ENCODE peak calls at places on chromosome 14, in ten cellular contexts. One of them, this sample, is unnamed.

GRCh38 chr14:66824251-66824650 is 316.3 kb downstream of the GPHN start:
- DNase-seq in lung: no peak
- DNase-seq in left ventricle myocardium inferior: no peak
- DNase-seq in pancreas: no peak
- DNase-seq in endothelial cell: no peak
- DNase-seq in GM23338: no peak
- DNase-seq in foreskin fibroblast: no peak
- DNase-seq in Calu3: no peak
- DNase-seq in hepatocyte: no peak
- DNase-seq in Caco-2: no peak
- DNase-seq in this sample: no peak

GRCh38 chr14:92794961-92795360 is 856 bp downstream of the GOLGA5 start:
- DNase-seq in lung: no peak
- DNase-seq in left ventricle myocardium inferior: no peak
- DNase-seq in pancreas: no peak
- DNase-seq in endothelial cell: no peak
- DNase-seq in GM23338: no peak
- DNase-seq in foreskin fibroblast: no peak
- DNase-seq in Calu3: no peak
- DNase-seq in hepatocyte: no peak
- DNase-seq in Caco-2: no peak
- DNase-seq in this sample: no peak

GRCh38 chr14:105940534-105941225 is 414.3 kb downstream of the TMEM121 start:
- DNase-seq in lung: peak
- DNase-seq in left ventricle myocardium inferior: no peak
- DNase-seq in pancreas: no peak
- DNase-seq in endothelial cell: no peak
- DNase-seq in GM23338: no peak
- DNase-seq in foreskin fibroblast: no peak
- DNase-seq in Calu3: no peak
- DNase-seq in hepatocyte: no peak
- DNase-seq in Caco-2: no peak
- DNase-seq in this sample: no peak

GRCh38 chr14:97850886-97851285 is 1053.7 kb downstream of the VRK1 start:
- DNase-seq in lung: no peak
- DNase-seq in left ventricle myocardium inferior: no peak
- DNase-seq in pancreas: no peak
- DNase-seq in endothelial cell: no peak
- DNase-seq in GM23338: no peak
- DNase-seq in foreskin fibroblast: no peak
- DNase-seq in Calu3: no peak
- DNase-seq in hepatocyte: no peak
- DNase-seq in Caco-2: no peak
- DNase-seq in this sample: no peak

GRCh38 chr14:79502751-79503148 is 708.6 kb downstream of the DIO2 start:
- DNase-seq in lung: no peak
- DNase-seq in left ventricle myocardium inferior: no peak
- DNase-seq in pancreas: no peak
- DNase-seq in endothelial cell: no peak
- DNase-seq in GM23338: no peak
- DNase-seq in foreskin fibroblast: no peak
- DNase-seq in Calu3: no peak
- DNase-seq in hepatocyte: no peak
- DNase-seq in Caco-2: no peak
- DNase-seq in this sample: no peak

GRCh38 chr14:37167151-37168047 is 5.0 kb downstream of the SLC25A21 start:
- DNase-seq in lung: no peak
- DNase-seq in left ventricle myocardium inferior: no peak
- DNase-seq in pancreas: no peak
- DNase-seq in endothelial cell: no peak
- DNase-seq in GM23338: peak
- DNase-seq in foreskin fibroblast: no peak
- DNase-seq in Calu3: no peak
- DNase-seq in hepatocyte: no peak
- DNase-seq in Caco-2: no peak
- DNase-seq in this sample: no peak

GRCh38 chr14:50366589-50366988 is 30.1 kb downstream of the CDKL1 start:
- DNase-seq in lung: no peak
- DNase-seq in left ventricle myocardium inferior: no peak
- DNase-seq in pancreas: no peak
- DNase-seq in endothelial cell: no peak
- DNase-seq in GM23338: no peak
- DNase-seq in foreskin fibroblast: no peak
- DNase-seq in Calu3: no peak
- DNase-seq in hepatocyte: no peak
- DNase-seq in Caco-2: no peak
- DNase-seq in this sample: no peak

GRCh38 chr14:99752486-99753121 is 40.6 kb upstream of the EML1 start:
- DNase-seq in lung: no peak
- DNase-seq in left ventricle myocardium inferior: peak
- DNase-seq in pancreas: no peak
- DNase-seq in endothelial cell: no peak
- DNase-seq in GM23338: no peak
- DNase-seq in foreskin fibroblast: peak
- DNase-seq in Calu3: peak
- DNase-seq in hepatocyte: no peak
- DNase-seq in Caco-2: no peak
- DNase-seq in this sample: no peak

GRCh38 chr14:34110531-34110930 is 159.7 kb upstream of the EGLN3 start:
- DNase-seq in lung: no peak
- DNase-seq in left ventricle myocardium inferior: no peak
- DNase-seq in pancreas: no peak
- DNase-seq in endothelial cell: no peak
- DNase-seq in GM23338: no peak
- DNase-seq in foreskin fibroblast: no peak
- DNase-seq in Calu3: no peak
- DNase-seq in hepatocyte: no peak
- DNase-seq in Caco-2: no peak
- DNase-seq in this sample: no peak

GRCh38 chr14:63787995-63788946 is 60.4 kb upstream of the SGPP1 start:
- DNase-seq in lung: no peak
- DNase-seq in left ventricle myocardium inferior: no peak
- DNase-seq in pancreas: no peak
- DNase-seq in endothelial cell: no peak
- DNase-seq in GM23338: no peak
- DNase-seq in foreskin fibroblast: no peak
- DNase-seq in Calu3: no peak
- DNase-seq in hepatocyte: no peak
- DNase-seq in Caco-2: no peak
- DNase-seq in this sample: no peak

GRCh38 chr14:61511558-61511924 is 183.8 kb upstream of the HIF1A start:
- DNase-seq in lung: no peak
- DNase-seq in left ventricle myocardium inferior: no peak
- DNase-seq in pancreas: no peak
- DNase-seq in endothelial cell: no peak
- DNase-seq in GM23338: no peak
- DNase-seq in foreskin fibroblast: no peak
- DNase-seq in Calu3: no peak
- DNase-seq in hepatocyte: no peak
- DNase-seq in Caco-2: no peak
- DNase-seq in this sample: no peak

GRCh38 chr14:61695695-61696527 is 598 bp downstream of the HIF1A start:
- DNase-seq in lung: peak
- DNase-seq in left ventricle myocardium inferior: peak
- DNase-seq in pancreas: peak
- DNase-seq in endothelial cell: peak
- DNase-seq in GM23338: peak
- DNase-seq in foreskin fibroblast: no peak
- DNase-seq in Calu3: peak
- DNase-seq in hepatocyte: peak
- DNase-seq in Caco-2: peak
- DNase-seq in this sample: peak

GRCh38 chr14:53549956-53550355 is 396.8 kb upstream of the DDHD1 start:
- DNase-seq in lung: no peak
- DNase-seq in left ventricle myocardium inferior: no peak
- DNase-seq in pancreas: no peak
- DNase-seq in endothelial cell: peak
- DNase-seq in GM23338: no peak
- DNase-seq in foreskin fibroblast: no peak
- DNase-seq in Calu3: no peak
- DNase-seq in hepatocyte: no peak
- DNase-seq in Caco-2: peak
- DNase-seq in this sample: no peak

GRCh38 chr14:53542692-53543091 is 389.6 kb upstream of the DDHD1 start:
- DNase-seq in lung: peak
- DNase-seq in left ventricle myocardium inferior: no peak
- DNase-seq in pancreas: peak
- DNase-seq in endothelial cell: peak
- DNase-seq in GM23338: no peak
- DNase-seq in foreskin fibroblast: no peak
- DNase-seq in Calu3: peak
- DNase-seq in hepatocyte: peak
- DNase-seq in Caco-2: no peak
- DNase-seq in this sample: no peak

GRCh38 chr14:80434574-80435321 is 223.4 kb upstream of the DIO2 start:
- DNase-seq in lung: no peak
- DNase-seq in left ventricle myocardium inferior: no peak
- DNase-seq in pancreas: peak
- DNase-seq in endothelial cell: no peak
- DNase-seq in GM23338: peak
- DNase-seq in foreskin fibroblast: no peak
- DNase-seq in Calu3: no peak
- DNase-seq in hepatocyte: peak
- DNase-seq in Caco-2: no peak
- DNase-seq in this sample: no peak

GRCh38 chr14:55129086-55129427 is at the start of gene LGALS3:
- DNase-seq in lung: peak
- DNase-seq in left ventricle myocardium inferior: peak
- DNase-seq in pancreas: peak
- DNase-seq in endothelial cell: peak
- DNase-seq in GM23338: peak
- DNase-seq in foreskin fibroblast: peak
- DNase-seq in Calu3: peak
- DNase-seq in hepatocyte: peak
- DNase-seq in Caco-2: peak
- DNase-seq in this sample: no peak

GRCh38 chr14:75176142-75176820 is at the start of gene TMED10:
- DNase-seq in lung: peak
- DNase-seq in left ventricle myocardium inferior: peak
- DNase-seq in pancreas: peak
- DNase-seq in endothelial cell: peak
- DNase-seq in GM23338: peak
- DNase-seq in foreskin fibroblast: peak
- DNase-seq in Calu3: peak
- DNase-seq in hepatocyte: peak
- DNase-seq in Caco-2: peak
- DNase-seq in this sample: peak

GRCh38 chr14:91692075-91692474 is 39.8 kb downstream of the CATSPERB start:
- DNase-seq in lung: no peak
- DNase-seq in left ventricle myocardium inferior: no peak
- DNase-seq in pancreas: no peak
- DNase-seq in endothelial cell: no peak
- DNase-seq in GM23338: no peak
- DNase-seq in foreskin fibroblast: no peak
- DNase-seq in Calu3: no peak
- DNase-seq in hepatocyte: no peak
- DNase-seq in Caco-2: no peak
- DNase-seq in this sample: no peak

GRCh38 chr14:83071888-83072501 is 1538.3 kb upstream of the SEL1L start:
- DNase-seq in lung: no peak
- DNase-seq in left ventricle myocardium inferior: no peak
- DNase-seq in pancreas: no peak
- DNase-seq in endothelial cell: peak
- DNase-seq in GM23338: peak
- DNase-seq in foreskin fibroblast: no peak
- DNase-seq in Calu3: peak
- DNase-seq in hepatocyte: peak
- DNase-seq in Caco-2: peak
- DNase-seq in this sample: no peak
- TF ChIP-seq CTCF in lung: no peak
- TF ChIP-seq CTCF in left ventricle myocardium inferior: no peak
- TF ChIP-seq CTCF in pancreas: no peak
- TF ChIP-seq CTCF in endothelial cell: peak
- TF ChIP-seq CTCF in GM23338: peak
- TF ChIP-seq CTCF in foreskin fibroblast: peak
- TF ChIP-seq CTCF in Calu3: peak
- TF ChIP-seq CTCF in hepatocyte: peak
- TF ChIP-seq CTCF in Caco-2: peak
- TF ChIP-seq CTCF in this sample: peak

DNA sequence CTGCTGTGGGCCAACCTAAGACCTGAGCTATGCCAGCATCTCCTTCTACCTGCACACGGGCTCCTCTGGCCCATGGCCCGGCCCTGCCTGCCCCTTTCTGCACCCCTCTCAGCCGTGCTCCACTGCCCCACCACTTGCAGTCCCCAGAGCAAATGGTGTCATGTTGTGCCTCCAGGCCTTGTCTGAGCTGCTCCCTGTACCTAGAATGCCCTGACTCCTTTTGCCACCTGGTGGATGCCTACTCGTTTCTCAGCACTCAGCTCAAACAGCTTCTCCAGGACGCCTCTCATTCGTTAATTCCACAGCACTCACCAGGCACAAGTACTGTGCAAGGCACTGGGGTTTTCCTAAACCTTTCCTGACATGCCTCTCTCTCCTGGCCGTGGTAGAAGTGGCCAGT is 63.2 kb upstream of the PNMA1 start:
- DNase-seq in lung: no peak
- DNase-seq in left ventricle myocardium inferior: no peak
- DNase-seq in pancreas: no peak
- DNase-seq in endothelial cell: no peak
- DNase-seq in GM23338: no peak
- DNase-seq in foreskin fibroblast: no peak
- DNase-seq in Calu3: no peak
- DNase-seq in hepatocyte: no peak
- DNase-seq in Caco-2: no peak
- DNase-seq in this sample: no peak
- TF ChIP-seq CTCF in lung: no peak
- TF ChIP-seq CTCF in left ventricle myocardium inferior: peak
- TF ChIP-seq CTCF in pancreas: no peak
- TF ChIP-seq CTCF in endothelial cell: no peak
- TF ChIP-seq CTCF in GM23338: peak
- TF ChIP-seq CTCF in foreskin fibroblast: no peak
- TF ChIP-seq CTCF in Calu3: no peak
- TF ChIP-seq CTCF in hepatocyte: no peak
- TF ChIP-seq CTCF in Caco-2: no peak
- TF ChIP-seq CTCF in this sample: no peak

GRCh38 chr14:73785834-73786631 is 65.6 kb upstream of the PTGR2 start:
- DNase-seq in lung: peak
- DNase-seq in left ventricle myocardium inferior: peak
- DNase-seq in pancreas: peak
- DNase-seq in endothelial cell: peak
- DNase-seq in GM23338: peak
- DNase-seq in foreskin fibroblast: peak
- DNase-seq in Calu3: peak
- DNase-seq in hepatocyte: peak
- DNase-seq in Caco-2: peak
- DNase-seq in this sample: peak
- TF ChIP-seq CTCF in lung: no peak
- TF ChIP-seq CTCF in left ventricle myocardium inferior: peak
- TF ChIP-seq CTCF in pancreas: no peak
- TF ChIP-seq CTCF in endothelial cell: no peak
- TF ChIP-seq CTCF in GM23338: no peak
- TF ChIP-seq CTCF in foreskin fibroblast: no peak
- TF ChIP-seq CTCF in Calu3: no peak
- TF ChIP-seq CTCF in hepatocyte: peak
- TF ChIP-seq CTCF in Caco-2: peak
- TF ChIP-seq CTCF in this sample: no peak

DNA sequence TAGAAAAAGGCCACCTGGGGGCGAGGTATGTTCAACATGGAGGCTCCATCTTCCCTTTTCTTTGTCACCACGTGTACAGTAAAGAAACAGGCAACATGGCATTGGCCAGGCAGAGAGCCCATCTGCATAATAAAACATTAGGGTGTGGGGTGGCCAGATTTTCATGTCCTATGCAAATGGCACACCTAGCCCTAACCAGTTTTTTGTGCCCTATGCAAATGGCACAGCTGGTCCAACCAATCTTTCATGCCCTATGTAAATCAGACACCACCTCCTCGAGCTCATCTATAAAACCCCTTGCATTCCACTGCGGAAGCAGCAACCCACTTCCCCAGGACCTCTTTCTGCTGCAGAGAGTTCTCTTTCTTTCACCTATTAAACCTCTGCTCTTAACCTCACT is 149.1 kb upstream of the RGS6 start:
- DNase-seq in lung: no peak
- DNase-seq in left ventricle myocardium inferior: no peak
- DNase-seq in pancreas: no peak
- DNase-seq in endothelial cell: no peak
- DNase-seq in GM23338: no peak
- DNase-seq in foreskin fibroblast: no peak
- DNase-seq in Calu3: no peak
- DNase-seq in hepatocyte: no peak
- DNase-seq in Caco-2: no peak
- DNase-seq in this sample: no peak
- TF ChIP-seq CTCF in lung: no peak
- TF ChIP-seq CTCF in left ventricle myocardium inferior: no peak
- TF ChIP-seq CTCF in pancreas: no peak
- TF ChIP-seq CTCF in endothelial cell: no peak
- TF ChIP-seq CTCF in GM23338: peak
- TF ChIP-seq CTCF in foreskin fibroblast: no peak
- TF ChIP-seq CTCF in Calu3: no peak
- TF ChIP-seq CTCF in hepatocyte: no peak
- TF ChIP-seq CTCF in Caco-2: no peak
- TF ChIP-seq CTCF in this sample: no peak

This sample was measured in LNCaP clone FGC.